ENCODE peak calls at places on chromosomes 12 and 14, in ten cellular contexts. R is activated T-cell treated with anti-CD3 and anti-CD28 coated beads, Interleukin-2, amount 50 U/mL, for 72 hours; C is esophagus squamous epithelium; Q is T-helper 2 cell; M is neuronal stem cell; V is NCI-H2081; I is left ventricle myocardium inferior; K is activated naive CD4-positive, alpha-beta T cell treated with anti-CD3 and anti-CD28 coated beads, Interleukin-2, amount 50 U/mL, for 16 hours; F is fibroblast of the aortic adventitia; P is dorsolateral prefrontal cortex. A is an unnamed sample.

GRCh38 chr14:20400965-20401593 is 12.2 kb downstream of the TEP1 start:
- DNase-seq in R (peak; percentile 30), C (no peak), Q (no peak), M (no peak), V (no peak), I (no peak), K (peak; percentile 17), F (no peak), P (no peak), A (no peak)

GRCh38 chr12:130815028-130815741 is 23.9 kb downstream of the STX2 start:
- DNase-seq in R (no peak), C (no peak), Q (no peak), M (no peak), V (no peak), I (no peak), K (no peak), F (no peak), P (peak; percentile 68), A (no peak)

GRCh38 chr12:30613119-30613830 is 82.4 kb downstream of the IPO8 start:
- DNase-seq in R (no peak), C (no peak), Q (no peak), M (no peak), V (no peak), I (no peak), K (no peak), F (peak; percentile 83), P (no peak), A (peak; percentile 32)

GRCh38 chr12:122336015-122336946 is 70.0 kb upstream of the VPS33A start:
- DNase-seq in R (peak; percentile 56), C (no peak), Q (peak; percentile 57), M (no peak), V (peak; percentile 21), I (no peak), K (peak; percentile 54), F (peak; percentile 40), P (no peak), A (peak; percentile 16)

GRCh38 chr14:67934087-67934486 is 114.5 kb downstream of the RAD51B start:
- DNase-seq in R (no peak), C (no peak), Q (peak; percentile 64), M (peak; percentile 37), V (peak; percentile 52), I (no peak), K (no peak), F (peak; percentile 93), P (no peak), A (peak; percentile 87)

GRCh38 chr14:63496837-63497400 is 46.3 kb downstream of the PPP2R5E start:
- DNase-seq in R (no peak), C (no peak), Q (no peak), M (no peak), V (no peak), I (no peak), K (no peak), F (no peak), P (no peak), A (no peak)

GRCh38 chr12:85310456-85311076 is 30.5 kb downstream of the ALX1 start:
- DNase-seq in R (no peak), C (no peak), Q (no peak), M (no peak), V (no peak), I (no peak), K (no peak), F (peak; percentile 36), P (no peak), A (no peak)

GRCh38 chr12:15505616-15506015 is 183.3 kb downstream of the PTPRO start:
- DNase-seq in R (no peak), C (no peak), Q (no peak), M (no peak), V (no peak), I (no peak), K (no peak), F (no peak), P (no peak), A (no peak)

GRCh38 chr14:57029620-57030253 is 219.5 kb upstream of the OTX2 start:
- DNase-seq in R (no peak), C (no peak), Q (no peak), M (no peak), V (no peak), I (no peak), K (no peak), F (no peak), P (no peak), A (no peak)

GRCh38 chr12:85781751-85782150 is 54.5 kb downstream of the RASSF9 start:
- DNase-seq in R (no peak), C (no peak), Q (no peak), M (no peak), V (peak; percentile 92), I (no peak), K (no peak), F (no peak), P (no peak), A (no peak)

GRCh38 chr14:52043690-52044089 is 25.2 kb downstream of the NID2 start:
- DNase-seq in R (peak; percentile 35), C (no peak), Q (peak; percentile 38), M (no peak), V (no peak), I (no peak), K (peak; percentile 24), F (no peak), P (no peak), A (peak; percentile 49)

GRCh38 chr12:62827855-62828254 is 107.1 kb downstream of the PPM1H start:
- DNase-seq in R (no peak), C (no peak), Q (no peak), M (no peak), V (no peak), I (no peak), K (no peak), F (no peak), P (no peak), A (no peak)